ENCODE peak calls at places on chromosomes 6 and 20, in eight cellular contexts. T, A, P, O, Z, I, E and R are unnamed samples.

GRCh38 chr6:38803129-38803528 is 88.0 kb downstream of the DNAH8 start:
- DNase-seq in P (no peak), T (no peak), I (no peak), O (no peak), E (no peak), A (no peak), Z (no peak), R (no peak)

GRCh38 chr20:49646126-49646525 is 67.6 kb downstream of the B4GALT5 start:
- DNase-seq in E (no peak), P (no peak), Z (no peak), T (no peak), A (no peak), I (no peak), O (no peak), R (no peak)

GRCh38 chr6:163263196-163263595 is 151.3 kb upstream of the QKI start:
- DNase-seq in A (no peak), E (no peak), T (no peak), P (peak; percentile 80), Z (no peak), O (no peak), I (no peak), R (peak; percentile 51)

GRCh38 chr20:35700625-35701148 is 1.5 kb downstream of the ROMO1 start:
- DNase-seq in P (peak; percentile 59), Z (no peak), O (no peak), I (peak; percentile 34), E (no peak), T (no peak), A (no peak), R (no peak)

GRCh38 chr20:10433014-10433622 is 904 bp downstream of the MKKS start:
- DNase-seq in A (no peak), I (no peak), P (no peak), T (no peak), O (peak; percentile 44), Z (no peak), E (peak; percentile 50), R (no peak)

GRCh38 chr6:44217332-44218143 is 812 bp downstream of the MYMX start:
- DNase-seq in O (no peak), A (no peak), T (no peak), P (peak; percentile 92), Z (no peak), E (no peak), I (peak; percentile 87), R (peak; percentile 69)

GRCh38 chr6:46651006-46651405 is 1.6 kb downstream of the CYP39A1 start:
- DNase-seq in P (no peak), I (no peak), O (no peak), Z (no peak), E (no peak), A (no peak), T (no peak), R (no peak)

GRCh38 chr6:110882824-110883554 is 8.4 kb downstream of the AMD1 start:
- DNase-seq in E (no peak), I (no peak), T (no peak), O (no peak), Z (no peak), A (no peak), P (no peak), R (no peak)

GRCh38 chr6:3916211-3916610 is 67.0 kb downstream of the FAM50B start:
- DNase-seq in A (no peak), P (no peak), I (no peak), T (no peak), E (peak; percentile 71), Z (no peak), O (no peak), R (no peak)

GRCh38 chr20:63693079-63693974 is 3.1 kb upstream of the TNFRSF6B start:
- DNase-seq in T (no peak), A (no peak), E (no peak), Z (no peak), O (no peak), P (peak; percentile 69), I (no peak), R (peak; percentile 58)

GRCh38 chr6:111972714-111973678 is 80.9 kb upstream of the CCN6 start:
- DNase-seq in A (no peak), I (peak; percentile 92), T (peak; percentile 68), Z (no peak), P (peak; percentile 85), E (peak; percentile 90), O (no peak), R (no peak)

GRCh38 chr6:150456466-150456865 is 87.7 kb downstream of the IYD start:
- DNase-seq in P (no peak), T (no peak), I (no peak), O (no peak), E (no peak), A (no peak), Z (no peak), R (no peak)

GRCh38 chr6:112037783-112038216 is 16.1 kb upstream of the CCN6 start:
- DNase-seq in Z (no peak), I (peak; percentile 96), P (peak; percentile 93), A (no peak), T (no peak), O (no peak), E (peak; percentile 91), R (peak; percentile 40)

GRCh38 chr20:57380081-57380750 is 11.0 kb upstream of the RBM38 start:
- DNase-seq in T (no peak), P (no peak), E (no peak), I (no peak), A (no peak), O (no peak), Z (no peak), R (peak; percentile 20)

GRCh38 chr6:31729979-31730630 is 1.0 kb upstream of the DDAH2 start:
- DNase-seq in E (peak; percentile 94), A (peak; percentile 69), Z (peak; percentile 64), I (no peak), T (peak; percentile 91), O (peak; percentile 36), P (peak; percentile 97), R (peak; percentile 93)
- TF ChIP-seq POLR2A in E (peak; percentile 97), A (peak; percentile 43), Z (no peak), I (peak; percentile 78), T (peak; percentile 35), O (no peak), P (peak; percentile 5), R (peak; percentile 75)

DNA sequence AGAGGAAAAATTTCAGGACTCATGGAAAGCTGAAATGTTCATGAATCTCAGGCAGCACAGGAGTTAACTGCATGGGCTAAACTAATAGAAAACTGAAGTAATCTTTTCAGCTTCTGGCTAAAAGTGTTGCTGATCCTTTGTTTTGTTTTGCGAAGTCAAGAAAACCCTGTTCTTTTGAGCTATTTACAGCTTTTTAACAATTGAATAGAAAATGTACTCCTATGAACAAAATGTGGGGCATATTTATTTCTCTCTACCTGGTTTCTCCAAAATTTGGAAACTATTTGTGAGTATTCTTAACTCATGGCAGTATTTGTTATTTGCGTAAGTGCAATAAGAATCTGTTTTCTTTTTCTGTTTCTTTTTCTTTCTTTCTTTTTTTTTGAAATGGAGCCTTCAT is 818.8 kb upstream of the CITED2 start:
- DNase-seq in E (peak; percentile 7), T (peak; percentile 11), A (no peak), I (no peak), O (no peak), P (no peak), Z (no peak), R (no peak)
- TF ChIP-seq POLR2A in E (no peak), T (no peak), A (no peak), I (no peak), O (no peak), P (no peak), Z (no peak), R (no peak)

GRCh38 chr6:30907758-30908591 is at the start of gene GTF2H4:
- DNase-seq in Z (peak; percentile 86), I (peak; percentile 98), P (peak; percentile 98), A (peak; percentile 88), E (peak; percentile 99), O (peak; percentile 99), T (peak; percentile 99), R (peak; percentile 98)
- TF ChIP-seq POLR2A in Z (no peak), I (no peak), P (no peak), A (peak; percentile 47), E (no peak), O (peak; percentile 68), T (peak; percentile 25), R (peak; percentile 68)

DNA sequence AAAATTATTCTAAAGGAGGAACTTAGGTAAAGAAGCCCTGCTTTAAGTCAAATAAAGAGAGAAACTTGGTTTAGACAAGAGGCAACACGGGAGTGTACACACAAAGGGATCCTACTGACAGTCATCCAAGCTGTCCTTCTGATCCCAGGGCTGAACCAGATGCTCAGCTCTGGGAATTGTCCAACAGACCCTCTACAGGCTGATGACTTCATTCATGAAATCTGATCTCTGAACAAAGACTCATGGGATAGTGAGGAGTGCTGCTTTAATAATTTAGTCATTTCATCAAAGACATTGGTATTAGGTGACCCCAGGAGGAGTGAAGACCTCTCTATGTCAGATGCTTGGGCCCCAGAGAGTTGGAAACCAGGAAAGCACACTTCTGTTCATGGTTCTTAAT is 65.6 kb upstream of the ARMH2 start:
- DNase-seq in P (no peak), A (no peak), O (no peak), E (no peak), T (no peak), I (no peak), Z (no peak), R (no peak)
- TF ChIP-seq POLR2A in P (no peak), A (no peak), O (no peak), E (no peak), T (no peak), I (no peak), Z (no peak), R (no peak)

GRCh38 chr20:37529214-37529967 is 1.7 kb upstream of the BLCAP start:
- DNase-seq in I (peak; percentile 70), Z (no peak), T (peak; percentile 45), O (peak; percentile 44), E (no peak), A (no peak), P (no peak), R (no peak)

GRCh38 chr20:37529968-37530600 is 2.4 kb upstream of the BLCAP start:
- DNase-seq in A (no peak), E (no peak), Z (no peak), I (peak; percentile 69), T (no peak), O (no peak), P (no peak), R (no peak)

GRCh38 chr20:37528442-37529213 is 952 bp upstream of the BLCAP start:
- DNase-seq in E (no peak), T (no peak), O (no peak), I (peak; percentile 75), A (no peak), P (no peak), Z (no peak), R (no peak)

GRCh38 chr20:37531856-37532255 is 4.2 kb upstream of the BLCAP start:
- DNase-seq in A (no peak), Z (no peak), O (no peak), E (no peak), P (no peak), I (peak; percentile 79), T (no peak), R (no peak)

GRCh38 chr20:37530696-37531095 is 3.0 kb upstream of the BLCAP start:
- DNase-seq in E (no peak), I (no peak), T (no peak), P (no peak), A (no peak), O (peak; percentile 43), Z (no peak), R (no peak)
- TF ChIP-seq POLR2A in E (no peak), I (no peak), T (no peak), P (no peak), A (no peak), O (no peak), Z (no peak), R (no peak)